ENCODE peak calls at places on chromosomes 11 and 22, in ten cellular contexts. One of them, this sample, is unnamed.

GRCh38 chr11:121873770-121874169 is 242.2 kb downstream of the BLID start:
- DNase-seq in stimulated activated naive CD4-positive, alpha-beta T cell treated with Interleukin-2 at 50 U/mL for 16 hours: no peak
- DNase-seq in skeletal muscle cell: no peak
- DNase-seq in ureter: no peak
- DNase-seq in Right ventricle myocardium superior: no peak
- DNase-seq in hypothalamus: no peak
- DNase-seq in right cardiac atrium: no peak
- DNase-seq in Daoy: no peak
- DNase-seq in NCI-H510A: no peak
- DNase-seq in stimulated activated CD8-positive, alpha-beta memory T cell treated with anti-CD3 and anti-CD28 coated beads, Interleukin-15, amount 100 ng/mL, for 48 hours: no peak
- DNase-seq in this sample: no peak

GRCh38 chr11:69440876-69441275 is 40.6 kb upstream of the LINC01488 start:
- DNase-seq in stimulated activated naive CD4-positive, alpha-beta T cell treated with Interleukin-2 at 50 U/mL for 16 hours: no peak
- DNase-seq in skeletal muscle cell: no peak
- DNase-seq in ureter: no peak
- DNase-seq in Right ventricle myocardium superior: peak
- DNase-seq in hypothalamus: no peak
- DNase-seq in right cardiac atrium: no peak
- DNase-seq in Daoy: no peak
- DNase-seq in NCI-H510A: no peak
- DNase-seq in stimulated activated CD8-positive, alpha-beta memory T cell treated with anti-CD3 and anti-CD28 coated beads, Interleukin-15, amount 100 ng/mL, for 48 hours: no peak
- DNase-seq in this sample: no peak

GRCh38 chr11:114280696-114281095 is 15.5 kb upstream of the NNMT start:
- DNase-seq in stimulated activated naive CD4-positive, alpha-beta T cell treated with Interleukin-2 at 50 U/mL for 16 hours: no peak
- DNase-seq in skeletal muscle cell: peak
- DNase-seq in ureter: peak
- DNase-seq in Right ventricle myocardium superior: peak
- DNase-seq in hypothalamus: no peak
- DNase-seq in right cardiac atrium: peak
- DNase-seq in Daoy: peak
- DNase-seq in NCI-H510A: peak
- DNase-seq in stimulated activated CD8-positive, alpha-beta memory T cell treated with anti-CD3 and anti-CD28 coated beads, Interleukin-15, amount 100 ng/mL, for 48 hours: no peak
- DNase-seq in this sample: peak

GRCh38 chr11:19672591-19673206 is 39.9 kb upstream of the NAV2 start:
- DNase-seq in stimulated activated naive CD4-positive, alpha-beta T cell treated with Interleukin-2 at 50 U/mL for 16 hours: no peak
- DNase-seq in skeletal muscle cell: no peak
- DNase-seq in ureter: no peak
- DNase-seq in Right ventricle myocardium superior: no peak
- DNase-seq in hypothalamus: no peak
- DNase-seq in right cardiac atrium: no peak
- DNase-seq in Daoy: no peak
- DNase-seq in NCI-H510A: no peak
- DNase-seq in stimulated activated CD8-positive, alpha-beta memory T cell treated with anti-CD3 and anti-CD28 coated beads, Interleukin-15, amount 100 ng/mL, for 48 hours: no peak
- DNase-seq in this sample: no peak

GRCh38 chr11:69500285-69501120 is 19.0 kb downstream of the LINC01488 start:
- DNase-seq in stimulated activated naive CD4-positive, alpha-beta T cell treated with Interleukin-2 at 50 U/mL for 16 hours: no peak
- DNase-seq in skeletal muscle cell: no peak
- DNase-seq in ureter: no peak
- DNase-seq in Right ventricle myocardium superior: no peak
- DNase-seq in hypothalamus: no peak
- DNase-seq in right cardiac atrium: no peak
- DNase-seq in Daoy: no peak
- DNase-seq in NCI-H510A: no peak
- DNase-seq in stimulated activated CD8-positive, alpha-beta memory T cell treated with anti-CD3 and anti-CD28 coated beads, Interleukin-15, amount 100 ng/mL, for 48 hours: no peak
- DNase-seq in this sample: no peak

GRCh38 chr11:35563413-35564245 is 38.2 kb upstream of the PAMR1 start:
- DNase-seq in stimulated activated naive CD4-positive, alpha-beta T cell treated with Interleukin-2 at 50 U/mL for 16 hours: no peak
- DNase-seq in skeletal muscle cell: no peak
- DNase-seq in ureter: no peak
- DNase-seq in Right ventricle myocardium superior: no peak
- DNase-seq in hypothalamus: no peak
- DNase-seq in right cardiac atrium: no peak
- DNase-seq in Daoy: no peak
- DNase-seq in NCI-H510A: no peak
- DNase-seq in stimulated activated CD8-positive, alpha-beta memory T cell treated with anti-CD3 and anti-CD28 coated beads, Interleukin-15, amount 100 ng/mL, for 48 hours: no peak
- DNase-seq in this sample: no peak

GRCh38 chr11:123580557-123581275 is 73.7 kb downstream of the SCN3B start:
- DNase-seq in stimulated activated naive CD4-positive, alpha-beta T cell treated with Interleukin-2 at 50 U/mL for 16 hours: peak
- DNase-seq in skeletal muscle cell: no peak
- DNase-seq in ureter: peak
- DNase-seq in Right ventricle myocardium superior: peak
- DNase-seq in hypothalamus: peak
- DNase-seq in right cardiac atrium: peak
- DNase-seq in Daoy: peak
- DNase-seq in NCI-H510A: no peak
- DNase-seq in stimulated activated CD8-positive, alpha-beta memory T cell treated with anti-CD3 and anti-CD28 coated beads, Interleukin-15, amount 100 ng/mL, for 48 hours: peak
- DNase-seq in this sample: peak

GRCh38 chr11:62150887-62151736 is 27.3 kb downstream of the INCENP start:
- DNase-seq in stimulated activated naive CD4-positive, alpha-beta T cell treated with Interleukin-2 at 50 U/mL for 16 hours: no peak
- DNase-seq in skeletal muscle cell: no peak
- DNase-seq in ureter: peak
- DNase-seq in Right ventricle myocardium superior: no peak
- DNase-seq in hypothalamus: no peak
- DNase-seq in right cardiac atrium: no peak
- DNase-seq in Daoy: no peak
- DNase-seq in NCI-H510A: no peak
- DNase-seq in stimulated activated CD8-positive, alpha-beta memory T cell treated with anti-CD3 and anti-CD28 coated beads, Interleukin-15, amount 100 ng/mL, for 48 hours: no peak
- DNase-seq in this sample: no peak

GRCh38 chr22:47879346-47879745 is 1116.9 kb downstream of the TBC1D22A start:
- DNase-seq in stimulated activated naive CD4-positive, alpha-beta T cell treated with Interleukin-2 at 50 U/mL for 16 hours: no peak
- DNase-seq in skeletal muscle cell: no peak
- DNase-seq in ureter: no peak
- DNase-seq in Right ventricle myocardium superior: no peak
- DNase-seq in hypothalamus: no peak
- DNase-seq in right cardiac atrium: no peak
- DNase-seq in Daoy: no peak
- DNase-seq in NCI-H510A: no peak
- DNase-seq in stimulated activated CD8-positive, alpha-beta memory T cell treated with anti-CD3 and anti-CD28 coated beads, Interleukin-15, amount 100 ng/mL, for 48 hours: no peak
- DNase-seq in this sample: no peak

GRCh38 chr11:134244593-134244992 is 8.6 kb downstream of the THYN1 start:
- DNase-seq in stimulated activated naive CD4-positive, alpha-beta T cell treated with Interleukin-2 at 50 U/mL for 16 hours: no peak
- DNase-seq in skeletal muscle cell: no peak
- DNase-seq in ureter: no peak
- DNase-seq in Right ventricle myocardium superior: no peak
- DNase-seq in hypothalamus: no peak
- DNase-seq in right cardiac atrium: no peak
- DNase-seq in Daoy: no peak
- DNase-seq in NCI-H510A: no peak
- DNase-seq in stimulated activated CD8-positive, alpha-beta memory T cell treated with anti-CD3 and anti-CD28 coated beads, Interleukin-15, amount 100 ng/mL, for 48 hours: no peak
- DNase-seq in this sample: no peak

GRCh38 chr11:23875407-23875950 is 621.4 kb upstream of the LUZP2 start:
- DNase-seq in stimulated activated naive CD4-positive, alpha-beta T cell treated with Interleukin-2 at 50 U/mL for 16 hours: no peak
- DNase-seq in skeletal muscle cell: no peak
- DNase-seq in ureter: no peak
- DNase-seq in Right ventricle myocardium superior: no peak
- DNase-seq in hypothalamus: no peak
- DNase-seq in right cardiac atrium: no peak
- DNase-seq in Daoy: no peak
- DNase-seq in NCI-H510A: no peak
- DNase-seq in stimulated activated CD8-positive, alpha-beta memory T cell treated with anti-CD3 and anti-CD28 coated beads, Interleukin-15, amount 100 ng/mL, for 48 hours: no peak
- DNase-seq in this sample: no peak

This sample was measured in NT2/D1.